ENCODE peak calls at places on chromosomes 16 and 17, in four cellular contexts. One of them, this sample, is unnamed.
A peak's percentile ranks its signal among the peaks of the same experiment; 100 is the strongest.

GRCh38 chr16:86322283-86322682 is 188.0 kb upstream of the FOXF1 start:
- DNase-seq in BE2C: no peak
- DNase-seq in transverse colon: no peak
- DNase-seq in heart right ventricle: no peak
- DNase-seq in this sample: no peak

GRCh38 chr16:87329436-87330256 is 12.5 kb upstream of the C16orf95 start:
- DNase-seq in BE2C: no peak
- DNase-seq in heart right ventricle: no peak
- DNase-seq in transverse colon: no peak
- DNase-seq in this sample: no peak

GRCh38 chr17:82291582-82292250 is 18.2 kb upstream of the CSNK1D start:
- DNase-seq in transverse colon: no peak
- DNase-seq in BE2C: no peak
- DNase-seq in heart right ventricle: no peak
- DNase-seq in this sample: no peak

GRCh38 chr16:72066747-72067146 is 3.7 kb downstream of the HPR start:
- DNase-seq in heart right ventricle: peak; percentile 16
- DNase-seq in transverse colon: no peak
- DNase-seq in BE2C: no peak
- DNase-seq in this sample: peak; percentile 10

GRCh38 chr17:62790554-62790953 is 17.6 kb downstream of the MARCHF10 start:
- DNase-seq in transverse colon: no peak
- DNase-seq in heart right ventricle: no peak
- DNase-seq in BE2C: no peak
- DNase-seq in this sample: peak; percentile 22

GRCh38 chr16:17556276-17557052 is 85.7 kb upstream of the XYLT1 start:
- DNase-seq in heart right ventricle: no peak
- DNase-seq in transverse colon: no peak
- DNase-seq in BE2C: no peak
- DNase-seq in this sample: no peak

GRCh38 chr16:78147846-78148535 is 48.5 kb downstream of the WWOX start:
- DNase-seq in heart right ventricle: no peak
- DNase-seq in transverse colon: no peak
- DNase-seq in BE2C: no peak
- DNase-seq in this sample: no peak

GRCh38 chr16:28282045-28282444 is 10.3 kb upstream of the SBK1 start:
- DNase-seq in BE2C: no peak
- DNase-seq in heart right ventricle: no peak
- DNase-seq in transverse colon: no peak
- DNase-seq in this sample: no peak

GRCh38 chr16:2039286-2040030 is 8.2 kb downstream of the NTHL1 start:
- DNase-seq in BE2C: peak; percentile 68
- DNase-seq in heart right ventricle: peak; percentile 93
- DNase-seq in transverse colon: peak; percentile 72
- DNase-seq in this sample: no peak

GRCh38 chr17:63542942-63543821 is 7.1 kb upstream of the DCAF7 start:
- DNase-seq in heart right ventricle: no peak
- DNase-seq in BE2C: no peak
- DNase-seq in transverse colon: peak; percentile 32
- DNase-seq in this sample: peak; percentile 37

GRCh38 chr17:74288785-74289184 is 14.8 kb downstream of the DNAI2 start:
- DNase-seq in BE2C: no peak
- DNase-seq in transverse colon: no peak
- DNase-seq in heart right ventricle: no peak
- DNase-seq in this sample: no peak

GRCh38 chr17:69573396-69573795 is 158.9 kb downstream of the MAP2K6 start:
- DNase-seq in BE2C: no peak
- DNase-seq in transverse colon: no peak
- DNase-seq in heart right ventricle: no peak
- DNase-seq in this sample: no peak

GRCh38 chr17:62664336-62665120 is 37.1 kb downstream of the MRC2 start:
- DNase-seq in BE2C: no peak
- DNase-seq in transverse colon: no peak
- DNase-seq in heart right ventricle: no peak
- DNase-seq in this sample: no peak

GRCh38 chr17:46756061-46756735 is 62.3 kb downstream of the WNT3 start:
- DNase-seq in transverse colon: no peak
- DNase-seq in heart right ventricle: no peak
- DNase-seq in BE2C: no peak
- DNase-seq in this sample: no peak

GRCh38 chr16:46569231-46569735 is 51.9 kb downstream of the SHCBP1 start:
- DNase-seq in transverse colon: no peak
- DNase-seq in BE2C: no peak
- DNase-seq in heart right ventricle: no peak
- DNase-seq in this sample: no peak

GRCh38 chr16:48949636-48950035 is 332.0 kb downstream of the CBLN1 start:
- DNase-seq in transverse colon: no peak
- DNase-seq in BE2C: no peak
- DNase-seq in heart right ventricle: no peak
- DNase-seq in this sample: no peak

GRCh38 chr16:66474750-66475199 is 47.7 kb downstream of the BEAN1 start:
- DNase-seq in heart right ventricle: no peak
- DNase-seq in BE2C: no peak
- DNase-seq in transverse colon: peak; percentile 27
- DNase-seq in this sample: no peak

GRCh38 chr17:35243459-35244204 is 760 bp downstream of the SLFN5 start:
- DNase-seq in BE2C: no peak
- DNase-seq in transverse colon: peak; percentile 55
- DNase-seq in heart right ventricle: peak; percentile 55
- DNase-seq in this sample: peak; percentile 39

GRCh38 chr17:76023900-76024237 is 3.2 kb downstream of the EVPL start:
- DNase-seq in BE2C: no peak
- DNase-seq in transverse colon: no peak
- DNase-seq in heart right ventricle: no peak
- DNase-seq in this sample: no peak

GRCh38 chr16:27264151-27264550 is 4.4 kb downstream of the NSMCE1 start:
- DNase-seq in heart right ventricle: no peak
- DNase-seq in transverse colon: no peak
- DNase-seq in BE2C: no peak
- DNase-seq in this sample: peak; percentile 63

GRCh38 chr16:57756424-57757325 is 21.1 kb downstream of the KATNB1 start:
- DNase-seq in heart right ventricle: no peak
- DNase-seq in BE2C: peak; percentile 12
- DNase-seq in transverse colon: no peak
- DNase-seq in this sample: no peak

GRCh38 chr16:85423186-85423550 is 190.0 kb upstream of the GSE1 start:
- DNase-seq in heart right ventricle: no peak
- DNase-seq in transverse colon: no peak
- DNase-seq in BE2C: peak; percentile 8
- DNase-seq in this sample: no peak

GRCh38 chr17:65156835-65157565 is 19.8 kb downstream of the RGS9 start:
- DNase-seq in heart right ventricle: no peak
- DNase-seq in BE2C: no peak
- DNase-seq in transverse colon: peak; percentile 25
- DNase-seq in this sample: no peak

GRCh38 chr16:1330931-1331711 is 2.3 kb upstream of the BAIAP3 start:
- DNase-seq in transverse colon: no peak
- DNase-seq in BE2C: no peak
- DNase-seq in heart right ventricle: no peak
- DNase-seq in this sample: no peak

GRCh38 chr17:83002118-83002805 is 77.1 kb upstream of the METRNL start:
- DNase-seq in heart right ventricle: no peak
- DNase-seq in BE2C: no peak
- DNase-seq in transverse colon: no peak
- DNase-seq in this sample: no peak

GRCh38 chr16:30394603-30395154 is 541 bp upstream of the ZNF48 start:
- DNase-seq in transverse colon: no peak
- DNase-seq in BE2C: no peak
- DNase-seq in heart right ventricle: no peak
- DNase-seq in this sample: no peak

GRCh38 chr17:73052923-73053322 is 39.6 kb downstream of the SLC39A11 start:
- DNase-seq in BE2C: no peak
- DNase-seq in transverse colon: no peak
- DNase-seq in heart right ventricle: no peak
- DNase-seq in this sample: no peak

GRCh38 chr17:15257316-15257925 is 7.7 kb downstream of the PMP22 start:
- DNase-seq in BE2C: peak; percentile 71
- DNase-seq in transverse colon: peak; percentile 76
- DNase-seq in heart right ventricle: peak; percentile 87
- DNase-seq in this sample: peak; percentile 69

GRCh38 chr17:55768946-55769624 is 18.2 kb downstream of the PCTP start:
- DNase-seq in heart right ventricle: no peak
- DNase-seq in transverse colon: no peak
- DNase-seq in BE2C: peak; percentile 20
- DNase-seq in this sample: no peak

GRCh38 chr16:70496513-70496912 is 26.8 kb downstream of the COG4 start:
- DNase-seq in BE2C: no peak
- DNase-seq in heart right ventricle: no peak
- DNase-seq in transverse colon: no peak
- DNase-seq in this sample: no peak

GRCh38 chr16:72291121-72291520 is 119.2 kb upstream of the PMFBP1 start:
- DNase-seq in transverse colon: no peak
- DNase-seq in BE2C: no peak
- DNase-seq in heart right ventricle: no peak
- DNase-seq in this sample: no peak

GRCh38 chr16:14364386-14365199 is 265.5 kb downstream of the PARN start:
- DNase-seq in transverse colon: no peak
- DNase-seq in heart right ventricle: no peak
- DNase-seq in BE2C: peak; percentile 31
- DNase-seq in this sample: peak; percentile 74

GRCh38 chr16:87627542-87628245 is 25.4 kb downstream of the JPH3 start:
- DNase-seq in BE2C: no peak
- DNase-seq in transverse colon: no peak
- DNase-seq in heart right ventricle: no peak
- DNase-seq in this sample: no peak

GRCh38 chr16:14669776-14670175 is 24.3 kb downstream of the PLA2G10 start:
- DNase-seq in BE2C: no peak
- DNase-seq in heart right ventricle: no peak
- DNase-seq in transverse colon: peak; percentile 90
- DNase-seq in this sample: peak; percentile 49

GRCh38 chr16:28321700-28322411 is 29.5 kb downstream of the SBK1 start:
- DNase-seq in heart right ventricle: no peak
- DNase-seq in transverse colon: peak; percentile 35
- DNase-seq in BE2C: peak; percentile 65
- DNase-seq in this sample: peak; percentile 69

GRCh38 chr16:19980866-19981265 is 92.8 kb downstream of the GPR139 start:
- DNase-seq in heart right ventricle: no peak
- DNase-seq in BE2C: peak; percentile 26
- DNase-seq in transverse colon: no peak
- DNase-seq in this sample: peak; percentile 10
- TF ChIP-seq CTCF in heart right ventricle: no peak
- TF ChIP-seq CTCF in BE2C: peak; percentile 54
- TF ChIP-seq CTCF in transverse colon: peak; percentile 23
- TF ChIP-seq CTCF in this sample: no peak

GRCh38 chr17:29180051-29180787 is at the start of gene MYO18A:
- DNase-seq in heart right ventricle: peak; percentile 78
- DNase-seq in BE2C: peak; percentile 80
- DNase-seq in transverse colon: peak; percentile 87
- DNase-seq in this sample: peak; percentile 89

GRCh38 chr17:29177871-29178749 is 2.1 kb downstream of the MYO18A start:
- DNase-seq in heart right ventricle: no peak
- DNase-seq in BE2C: no peak
- DNase-seq in transverse colon: peak; percentile 74
- DNase-seq in this sample: no peak

GRCh38 chr17:29178750-29179231 is 1.4 kb downstream of the MYO18A start:
- DNase-seq in transverse colon: peak; percentile 62
- DNase-seq in BE2C: no peak
- DNase-seq in heart right ventricle: no peak
- DNase-seq in this sample: peak; percentile 55

GRCh38 chr17:29180788-29181160 is 576 bp upstream of the MYO18A start:
- DNase-seq in transverse colon: no peak
- DNase-seq in BE2C: no peak
- DNase-seq in heart right ventricle: no peak
- DNase-seq in this sample: no peak

DNA sequence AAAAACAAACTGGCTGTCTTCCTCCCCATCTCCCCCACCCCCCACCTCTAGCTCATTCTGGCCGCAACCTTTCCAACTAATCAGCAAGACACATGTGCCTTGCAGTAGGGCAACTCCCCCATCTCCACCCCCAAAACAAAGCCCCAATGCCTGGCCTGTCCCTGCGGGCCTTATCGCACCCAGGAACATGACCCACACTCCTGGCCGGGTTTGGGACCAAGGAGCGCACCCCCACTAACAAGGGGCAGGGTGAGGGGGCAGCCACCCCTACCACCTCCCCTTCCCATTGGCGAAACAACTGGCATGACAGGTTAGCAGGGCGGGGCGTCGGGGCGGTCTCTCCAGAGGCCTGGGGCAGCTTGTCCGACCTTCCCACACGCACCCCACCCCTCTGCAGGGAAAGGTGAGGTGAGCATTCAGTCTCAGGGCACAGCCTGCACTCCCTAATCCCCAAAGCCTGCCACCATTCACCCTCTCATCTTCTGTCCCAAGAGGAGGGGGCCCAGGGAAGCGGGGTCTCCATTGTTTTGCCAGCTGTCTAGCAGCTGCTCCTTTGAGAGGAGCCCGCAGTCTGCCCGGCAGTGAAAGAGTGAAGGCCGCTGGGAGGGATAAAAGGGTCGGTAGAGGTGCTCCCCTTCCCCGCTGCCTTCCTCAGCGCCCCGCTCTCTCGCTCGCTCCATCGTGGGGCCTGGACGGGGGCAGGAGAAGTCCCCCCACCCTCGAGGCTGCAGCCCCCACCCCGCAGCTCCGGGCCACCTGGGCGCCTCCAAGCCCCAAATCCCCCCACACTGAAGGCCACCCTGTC is 764 bp downstream of the MYO18A start:
- DNase-seq in transverse colon: peak; percentile 88
- DNase-seq in heart right ventricle: peak; percentile 58
- DNase-seq in BE2C: peak; percentile 21
- DNase-seq in this sample: peak; percentile 84
- TF ChIP-seq CTCF in transverse colon: no peak
- TF ChIP-seq CTCF in heart right ventricle: no peak
- TF ChIP-seq CTCF in BE2C: no peak
- TF ChIP-seq CTCF in this sample: no peak

DNA sequence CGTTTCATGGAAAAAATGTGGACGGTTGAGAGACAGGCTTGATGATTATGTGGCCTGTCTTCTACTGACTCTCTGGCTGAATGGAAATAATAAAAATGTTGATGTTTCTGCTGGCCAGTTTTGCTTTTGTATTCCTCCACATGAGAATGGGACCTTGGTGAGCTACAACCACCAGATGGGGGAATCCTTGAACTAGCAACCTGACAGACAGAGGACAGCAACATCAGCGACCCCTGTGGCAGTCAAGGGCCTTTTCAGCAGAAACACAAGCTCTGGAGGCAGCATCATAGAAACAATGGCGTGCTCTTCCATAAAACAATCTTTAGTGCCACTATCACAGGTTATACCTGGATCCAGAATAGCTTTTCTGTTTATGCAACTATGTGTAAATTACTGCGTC is 84.0 kb upstream of the ATP2A3 start:
- DNase-seq in transverse colon: no peak
- DNase-seq in BE2C: no peak
- DNase-seq in heart right ventricle: no peak
- DNase-seq in this sample: no peak
- TF ChIP-seq CTCF in transverse colon: no peak
- TF ChIP-seq CTCF in BE2C: no peak
- TF ChIP-seq CTCF in heart right ventricle: no peak
- TF ChIP-seq CTCF in this sample: no peak

DNA sequence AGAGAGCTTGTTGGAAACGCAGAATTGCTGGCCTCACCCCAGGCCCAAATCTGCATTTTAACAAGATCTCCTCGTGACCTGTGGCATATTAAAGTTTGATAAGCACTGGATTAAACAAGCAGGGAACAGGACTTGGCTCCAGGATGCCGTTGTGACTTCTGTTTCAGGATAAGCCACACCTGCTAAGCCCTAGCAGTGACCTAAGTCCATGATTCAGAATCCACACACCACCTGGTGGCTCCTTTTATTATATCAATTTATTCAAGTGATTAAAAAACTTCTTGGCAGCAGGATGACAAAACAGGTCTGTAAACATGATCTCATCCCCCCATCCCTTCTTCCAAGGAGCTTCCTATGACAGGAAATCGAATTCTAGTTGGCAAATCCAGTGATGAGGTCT is 9.1 kb downstream of the NAGPA start:
- DNase-seq in heart right ventricle: no peak
- DNase-seq in transverse colon: peak; percentile 44
- DNase-seq in BE2C: no peak
- DNase-seq in this sample: peak; percentile 51
- TF ChIP-seq CTCF in heart right ventricle: peak; percentile 24
- TF ChIP-seq CTCF in transverse colon: no peak
- TF ChIP-seq CTCF in BE2C: peak; percentile 33
- TF ChIP-seq CTCF in this sample: peak; percentile 55